ENCODE peak calls at places on chromosome 4, in five cellular contexts. J is epithelial cell of esophagus, Z is kidney epithelial cell, E is fibroblast of pulmonary artery, A is upper lobe of right lung. X is an unnamed sample.

GRCh38 chr4:148224476-148224875 is 217.7 kb downstream of the NR3C2 start:
- DNase-seq in J (no peak), Z (no peak), E (no peak), A (no peak), X (no peak)

GRCh38 chr4:168737441-168738176 is 240.8 kb downstream of the PALLD start:
- DNase-seq in J (no peak), Z (no peak), E (no peak), A (no peak), X (no peak)

GRCh38 chr4:113474017-113474416 is 287.5 kb downstream of the CAMK2D start:
- DNase-seq in J (peak), Z (peak), E (peak), A (no peak), X (peak)

GRCh38 chr4:138870739-138871633 is 144.6 kb upstream of the NOCT start:
- DNase-seq in J (peak), Z (no peak), E (peak), A (no peak), X (peak)

GRCh38 chr4:123024710-123025109 is 102.3 kb upstream of the NUDT6 start:
- DNase-seq in J (no peak), Z (no peak), E (no peak), A (no peak), X (no peak)

GRCh38 chr4:78779280-78779679 is 3.1 kb downstream of the BMP2K start:
- DNase-seq in J (peak), Z (no peak), E (no peak), A (no peak), X (peak)

GRCh38 chr4:5710065-5710961 is 688 bp upstream of the EVC start:
- DNase-seq in J (peak), Z (no peak), E (no peak), A (no peak), X (peak)

GRCh38 chr4:134024251-134024650 is 177.3 kb downstream of the PABPC4L start:
- DNase-seq in J (peak), Z (no peak), E (peak), A (no peak), X (peak)

GRCh38 chr4:123559955-123560669 is 163.5 kb downstream of the SPRY1 start:
- DNase-seq in J (no peak), Z (no peak), E (peak), A (no peak), X (no peak)

GRCh38 chr4:142523111-142523510 is 323.0 kb downstream of the INPP4B start:
- DNase-seq in J (peak), Z (no peak), E (no peak), A (no peak), X (no peak)

GRCh38 chr4:151418385-151418784 is 9.4 kb downstream of the FHIP1A start:
- DNase-seq in J (peak), Z (peak), E (peak), A (no peak), X (peak)

GRCh38 chr4:10593130-10593529 is 91.4 kb downstream of the CLNK start:
- DNase-seq in J (no peak), Z (no peak), E (no peak), A (no peak), X (peak)
- TF ChIP-seq CTCF in J (no peak), Z (no peak), E (no peak), A (no peak), X (no peak)

DNA sequence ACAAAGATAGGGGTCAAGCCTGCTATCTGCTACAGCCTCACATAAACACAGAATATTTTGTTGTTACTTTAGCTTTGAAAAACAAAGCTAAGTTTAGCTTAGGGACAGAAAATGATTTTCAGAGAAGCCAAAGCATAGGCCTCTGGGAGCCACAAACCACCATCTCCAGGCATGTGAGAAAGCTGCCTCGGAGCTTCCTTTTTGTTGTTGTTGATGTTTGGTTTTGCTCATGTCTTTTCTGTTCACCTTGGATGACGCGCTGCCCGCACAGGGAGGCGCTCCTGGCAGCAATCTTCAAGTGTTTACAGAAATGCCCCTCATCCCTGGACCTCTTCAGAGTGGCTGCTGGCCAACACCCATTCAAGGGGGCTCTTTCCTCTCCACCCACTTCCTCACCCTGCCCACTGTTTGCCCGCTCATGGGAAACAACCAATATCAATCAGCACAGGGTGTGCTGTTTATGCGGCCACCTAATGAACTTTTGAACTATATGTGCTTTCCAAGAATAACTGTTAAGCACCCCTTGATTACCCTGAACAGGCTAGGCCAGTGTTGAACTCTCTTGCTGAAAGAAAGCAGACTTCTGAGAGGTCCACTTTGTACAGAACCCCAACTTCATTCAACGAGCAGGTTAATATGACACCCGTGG is 355.1 kb upstream of the CLNK start:
- DNase-seq in J (no peak), Z (no peak), E (no peak), A (no peak), X (no peak)
- TF ChIP-seq CTCF in J (no peak), Z (no peak), E (no peak), A (no peak), X (no peak)

GRCh38 chr4:41050116-41050515 is 164.2 kb downstream of the APBB2 start:
- DNase-seq in J (no peak), Z (no peak), E (peak), A (no peak), X (no peak)

GRCh38 chr4:41039312-41039711 is 175.0 kb downstream of the APBB2 start:
- DNase-seq in J (no peak), Z (no peak), E (no peak), A (no peak), X (no peak)

GRCh38 chr4:41044165-41044564 is 170.2 kb downstream of the APBB2 start:
- DNase-seq in J (peak), Z (no peak), E (no peak), A (no peak), X (no peak)

GRCh38 chr4:41041541-41041940 is 172.8 kb downstream of the APBB2 start:
- DNase-seq in J (no peak), Z (no peak), E (no peak), A (no peak), X (no peak)

DNA sequence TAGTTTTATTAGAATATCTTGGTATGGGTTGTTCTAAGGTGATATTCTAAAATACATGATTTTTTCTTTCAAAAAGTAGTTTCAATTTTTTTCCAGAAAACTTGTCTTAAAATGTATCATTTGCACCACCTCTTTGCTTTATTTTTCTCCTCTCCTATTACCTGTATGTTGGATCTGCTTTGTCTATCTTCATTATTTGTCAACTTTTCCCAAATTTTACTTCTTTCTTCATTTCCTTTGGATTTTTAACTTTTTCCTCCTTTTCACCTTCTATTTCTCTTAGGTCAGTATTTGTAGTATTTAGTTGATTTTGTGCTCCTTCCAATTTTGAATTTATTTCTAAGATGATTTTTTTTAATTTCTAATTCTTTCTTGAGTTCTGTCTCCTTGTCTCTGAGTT is 169.6 kb downstream of the APBB2 start:
- DNase-seq in J (no peak), Z (no peak), E (no peak), A (no peak), X (no peak)
- TF ChIP-seq CTCF in J (no peak), Z (no peak), E (no peak), A (no peak), X (no peak)

DNA sequence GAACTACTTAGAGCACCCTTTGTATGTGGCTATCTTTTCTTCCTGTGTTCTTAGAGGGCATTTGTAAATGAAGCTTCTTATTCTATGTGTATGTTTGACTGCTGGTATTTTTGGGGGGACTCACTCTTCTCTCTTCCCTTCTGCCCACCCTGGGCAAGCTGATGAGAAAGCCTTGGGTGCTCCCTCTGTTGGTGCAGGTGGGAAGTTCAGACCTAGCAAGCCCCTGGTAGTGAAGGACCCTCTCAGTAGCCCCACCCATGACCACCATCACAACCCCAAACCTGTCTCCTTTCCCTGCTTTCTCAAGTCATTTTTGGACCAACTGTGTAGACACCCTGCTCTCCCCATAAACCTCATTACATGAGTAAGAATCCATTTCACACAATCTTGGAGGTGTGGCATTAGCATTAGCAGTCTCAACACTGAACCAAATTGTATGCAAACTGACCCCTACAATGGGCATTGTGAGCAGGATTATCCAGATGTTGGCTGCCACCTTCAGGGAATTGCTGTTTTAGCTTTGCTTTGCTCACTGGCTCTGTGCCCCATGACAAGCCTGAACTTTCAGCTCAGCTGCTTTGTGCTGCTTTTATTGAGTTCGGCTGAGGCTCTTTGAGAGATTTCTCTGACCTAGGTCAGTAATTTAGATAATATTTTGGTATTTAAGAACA is 27.9 kb downstream of the TRIM61 start:
- DNase-seq in J (no peak), Z (no peak), E (no peak), A (no peak), X (no peak)
- TF ChIP-seq CTCF in J (peak), Z (peak), E (no peak), A (no peak), X (peak)